ENCODE peak calls at places on chromosomes 5 and 9, in six cellular contexts. One of them, this sample, is unnamed.

GRCh38 chr5:175079707-175080106 is 355.3 kb downstream of the MSX2 start:
- DNase-seq in A549: no peak
- DNase-seq in CD4-positive, CD25-positive, alpha-beta regulatory T cell: no peak
- DNase-seq in SIG-M5: no peak
- DNase-seq in pons: no peak
- DNase-seq in cardiac fibroblast: no peak
- DNase-seq in this sample: no peak

GRCh38 chr5:96868603-96869371 is 7.5 kb upstream of the ERAP2 start:
- DNase-seq in CD4-positive, CD25-positive, alpha-beta regulatory T cell: peak; percentile 86
- DNase-seq in SIG-M5: peak; percentile 50
- DNase-seq in A549: peak; percentile 54
- DNase-seq in pons: peak; percentile 88
- DNase-seq in cardiac fibroblast: peak; percentile 88
- DNase-seq in this sample: no peak

GRCh38 chr5:172336264-172336663 is 52.7 kb upstream of the UBTD2 start:
- DNase-seq in A549: no peak
- DNase-seq in pons: no peak
- DNase-seq in CD4-positive, CD25-positive, alpha-beta regulatory T cell: no peak
- DNase-seq in cardiac fibroblast: no peak
- DNase-seq in SIG-M5: no peak
- DNase-seq in this sample: no peak

GRCh38 chr9:133778336-133778995 is 40.3 kb upstream of the SARDH start:
- DNase-seq in cardiac fibroblast: no peak
- DNase-seq in pons: no peak
- DNase-seq in A549: no peak
- DNase-seq in CD4-positive, CD25-positive, alpha-beta regulatory T cell: no peak
- DNase-seq in SIG-M5: no peak
- DNase-seq in this sample: no peak

GRCh38 chr9:94800424-94801117 is 74.1 kb downstream of the AOPEP start:
- DNase-seq in CD4-positive, CD25-positive, alpha-beta regulatory T cell: no peak
- DNase-seq in cardiac fibroblast: no peak
- DNase-seq in A549: no peak
- DNase-seq in SIG-M5: no peak
- DNase-seq in pons: peak; percentile 83
- DNase-seq in this sample: no peak

GRCh38 chr5:105961572-105961971 is 1709.2 kb downstream of the EFNA5 start:
- DNase-seq in SIG-M5: no peak
- DNase-seq in CD4-positive, CD25-positive, alpha-beta regulatory T cell: no peak
- DNase-seq in A549: no peak
- DNase-seq in cardiac fibroblast: no peak
- DNase-seq in pons: no peak
- DNase-seq in this sample: no peak

GRCh38 chr5:91632871-91633270 is 249.8 kb upstream of the ARRDC3 start:
- DNase-seq in cardiac fibroblast: no peak
- DNase-seq in CD4-positive, CD25-positive, alpha-beta regulatory T cell: no peak
- DNase-seq in A549: no peak
- DNase-seq in SIG-M5: no peak
- DNase-seq in pons: no peak
- DNase-seq in this sample: no peak

GRCh38 chr5:147396070-147396469 is 113.8 kb downstream of the DPYSL3 start:
- DNase-seq in SIG-M5: no peak
- DNase-seq in A549: no peak
- DNase-seq in pons: no peak
- DNase-seq in CD4-positive, CD25-positive, alpha-beta regulatory T cell: no peak
- DNase-seq in cardiac fibroblast: peak; percentile 46
- DNase-seq in this sample: no peak

GRCh38 chr5:177425196-177425800 is 1.2 kb upstream of the GRK6 start:
- DNase-seq in pons: no peak
- DNase-seq in CD4-positive, CD25-positive, alpha-beta regulatory T cell: no peak
- DNase-seq in SIG-M5: no peak
- DNase-seq in cardiac fibroblast: no peak
- DNase-seq in A549: no peak
- DNase-seq in this sample: no peak

GRCh38 chr5:159341914-159342313 is 11.6 kb upstream of the IL12B start:
- DNase-seq in A549: peak; percentile 61
- DNase-seq in pons: peak; percentile 74
- DNase-seq in CD4-positive, CD25-positive, alpha-beta regulatory T cell: peak; percentile 30
- DNase-seq in cardiac fibroblast: peak; percentile 69
- DNase-seq in SIG-M5: peak; percentile 70
- DNase-seq in this sample: peak; percentile 87

GRCh38 chr5:97528941-97529340 is 345.9 kb upstream of the RIOK2 start:
- DNase-seq in SIG-M5: no peak
- DNase-seq in A549: no peak
- DNase-seq in CD4-positive, CD25-positive, alpha-beta regulatory T cell: no peak
- DNase-seq in pons: no peak
- DNase-seq in cardiac fibroblast: peak; percentile 58
- DNase-seq in this sample: peak; percentile 26

GRCh38 chr9:113309204-113309813 is 6.1 kb upstream of the RNF183 start:
- DNase-seq in pons: peak; percentile 71
- DNase-seq in cardiac fibroblast: peak; percentile 72
- DNase-seq in A549: peak; percentile 31
- DNase-seq in CD4-positive, CD25-positive, alpha-beta regulatory T cell: peak; percentile 63
- DNase-seq in SIG-M5: no peak
- DNase-seq in this sample: no peak

GRCh38 chr9:69293186-69293585 is 31.8 kb upstream of the ENTREP1 start:
- DNase-seq in pons: no peak
- DNase-seq in SIG-M5: no peak
- DNase-seq in A549: no peak
- DNase-seq in CD4-positive, CD25-positive, alpha-beta regulatory T cell: no peak
- DNase-seq in cardiac fibroblast: no peak
- DNase-seq in this sample: no peak

GRCh38 chr5:132714456-132715307 is 22.7 kb downstream of the KIF3A start:
- DNase-seq in cardiac fibroblast: peak; percentile 30
- DNase-seq in CD4-positive, CD25-positive, alpha-beta regulatory T cell: peak; percentile 31
- DNase-seq in A549: no peak
- DNase-seq in SIG-M5: no peak
- DNase-seq in pons: peak; percentile 30
- DNase-seq in this sample: no peak

GRCh38 chr5:175657593-175658271 is at the start of gene HRH2:
- DNase-seq in CD4-positive, CD25-positive, alpha-beta regulatory T cell: peak; percentile 74
- DNase-seq in SIG-M5: peak; percentile 36
- DNase-seq in pons: peak; percentile 14
- DNase-seq in A549: peak; percentile 60
- DNase-seq in cardiac fibroblast: peak; percentile 41
- DNase-seq in this sample: peak; percentile 52

GRCh38 chr9:107227696-107228258 is 55.3 kb upstream of the RAD23B start:
- DNase-seq in CD4-positive, CD25-positive, alpha-beta regulatory T cell: no peak
- DNase-seq in SIG-M5: no peak
- DNase-seq in A549: no peak
- DNase-seq in pons: no peak
- DNase-seq in cardiac fibroblast: peak; percentile 37
- DNase-seq in this sample: no peak

GRCh38 chr9:115157245-115157674 is 39.3 kb upstream of the TNC start:
- DNase-seq in CD4-positive, CD25-positive, alpha-beta regulatory T cell: no peak
- DNase-seq in cardiac fibroblast: peak; percentile 69
- DNase-seq in SIG-M5: no peak
- DNase-seq in A549: peak; percentile 47
- DNase-seq in pons: no peak
- DNase-seq in this sample: peak; percentile 59

GRCh38 chr9:135369401-135369800 is 110.2 kb upstream of the PPP1R26 start:
- DNase-seq in cardiac fibroblast: no peak
- DNase-seq in A549: no peak
- DNase-seq in pons: no peak
- DNase-seq in SIG-M5: no peak
- DNase-seq in CD4-positive, CD25-positive, alpha-beta regulatory T cell: no peak
- DNase-seq in this sample: peak; percentile 28

GRCh38 chr5:2991884-2992283 is 240.4 kb upstream of the IRX2 start:
- DNase-seq in A549: no peak
- DNase-seq in pons: no peak
- DNase-seq in SIG-M5: no peak
- DNase-seq in CD4-positive, CD25-positive, alpha-beta regulatory T cell: no peak
- DNase-seq in cardiac fibroblast: no peak
- DNase-seq in this sample: no peak

GRCh38 chr5:58199087-58199486 is 260.8 kb downstream of the PLK2 start:
- DNase-seq in cardiac fibroblast: no peak
- DNase-seq in pons: no peak
- DNase-seq in A549: no peak
- DNase-seq in CD4-positive, CD25-positive, alpha-beta regulatory T cell: no peak
- DNase-seq in SIG-M5: no peak
- DNase-seq in this sample: no peak

GRCh38 chr9:132099184-132099583 is 19.5 kb upstream of the MED27 start:
- DNase-seq in cardiac fibroblast: no peak
- DNase-seq in pons: no peak
- DNase-seq in CD4-positive, CD25-positive, alpha-beta regulatory T cell: no peak
- DNase-seq in A549: no peak
- DNase-seq in SIG-M5: no peak
- DNase-seq in this sample: no peak

GRCh38 chr5:132773114-132773513 is 3.9 kb downstream of the SEPTIN8 start:
- DNase-seq in cardiac fibroblast: no peak
- DNase-seq in pons: no peak
- DNase-seq in CD4-positive, CD25-positive, alpha-beta regulatory T cell: no peak
- DNase-seq in A549: no peak
- DNase-seq in SIG-M5: no peak
- DNase-seq in this sample: no peak

This sample was measured in MG63.